ENCODE peak calls at places on chromosomes 5 and 9, in five cellular contexts. One of them, this sample, is unnamed.

GRCh38 chr5:18236386-18236785 is 602.1 kb downstream of the TAF11L14 start:
- DNase-seq in HepG2: no peak
- DNase-seq in K562: no peak
- DNase-seq in GM12878: no peak
- DNase-seq in HCT116: no peak
- DNase-seq in this sample: no peak

GRCh38 chr9:122912671-122912963 is 506 bp downstream of the ZBTB6 start:
- DNase-seq in GM12878: no peak
- DNase-seq in HepG2: no peak
- DNase-seq in K562: no peak
- DNase-seq in HCT116: no peak
- DNase-seq in this sample: no peak

GRCh38 chr9:81874926-81875325 is 53.3 kb upstream of the SPATA31D4 start:
- DNase-seq in GM12878: no peak
- DNase-seq in HepG2: no peak
- DNase-seq in HCT116: no peak
- DNase-seq in K562: no peak
- DNase-seq in this sample: no peak

GRCh38 chr5:131525805-131526204 is 109.2 kb downstream of the RAPGEF6 start:
- DNase-seq in K562: no peak
- DNase-seq in HCT116: no peak
- DNase-seq in GM12878: no peak
- DNase-seq in HepG2: no peak
- DNase-seq in this sample: no peak

GRCh38 chr9:72636621-72637020 is 115.2 kb downstream of the TMC1 start:
- DNase-seq in HCT116: no peak
- DNase-seq in HepG2: no peak
- DNase-seq in K562: no peak
- DNase-seq in GM12878: no peak
- DNase-seq in this sample: no peak

GRCh38 chr9:70534058-70534457 is 119.6 kb upstream of the KLF9 start:
- DNase-seq in HCT116: no peak
- DNase-seq in K562: no peak
- DNase-seq in HepG2: no peak
- DNase-seq in GM12878: no peak
- DNase-seq in this sample: no peak

GRCh38 chr5:159102294-159102934 is 2.7 kb upstream of the EBF1 start:
- DNase-seq in HepG2: no peak
- DNase-seq in K562: no peak
- DNase-seq in HCT116: no peak
- DNase-seq in GM12878: no peak
- DNase-seq in this sample: no peak

GRCh38 chr5:65334077-65334476 is 147.6 kb downstream of the ADAMTS6 start:
- DNase-seq in K562: no peak
- DNase-seq in HepG2: no peak
- DNase-seq in GM12878: no peak
- DNase-seq in HCT116: no peak
- DNase-seq in this sample: no peak

GRCh38 chr5:16564468-16564867 is 52.3 kb downstream of the RETREG1 start:
- DNase-seq in GM12878: no peak
- DNase-seq in HepG2: no peak
- DNase-seq in HCT116: no peak
- DNase-seq in K562: no peak
- DNase-seq in this sample: no peak

GRCh38 chr5:25020454-25020853 is 375.7 kb upstream of the CDH10 start:
- DNase-seq in HCT116: no peak
- DNase-seq in GM12878: no peak
- DNase-seq in HepG2: no peak
- DNase-seq in K562: no peak
- DNase-seq in this sample: no peak

GRCh38 chr9:37801287-37801850 is 772 bp downstream of the DCAF10 start:
- DNase-seq in HCT116: no peak
- DNase-seq in GM12878: no peak
- DNase-seq in K562: peak; percentile 44
- DNase-seq in HepG2: no peak
- DNase-seq in this sample: peak; percentile 70

GRCh38 chr9:35656841-35657326 is 935 bp downstream of the RMRP start:
- DNase-seq in GM12878: no peak
- DNase-seq in HCT116: no peak
- DNase-seq in K562: peak; percentile 11
- DNase-seq in HepG2: no peak
- DNase-seq in this sample: no peak

GRCh38 chr5:541148-541887 is 17.1 kb upstream of the SLC9A3 start:
- DNase-seq in HCT116: no peak
- DNase-seq in GM12878: no peak
- DNase-seq in K562: peak; percentile 82
- DNase-seq in HepG2: no peak
- DNase-seq in this sample: no peak

GRCh38 chr5:137333461-137333860 is 165.7 kb downstream of the SPOCK1 start:
- DNase-seq in GM12878: no peak
- DNase-seq in HCT116: no peak
- DNase-seq in K562: no peak
- DNase-seq in HepG2: no peak
- DNase-seq in this sample: no peak

GRCh38 chr5:95217351-95217750 is 67.5 kb downstream of the MCTP1 start:
- DNase-seq in GM12878: no peak
- DNase-seq in K562: no peak
- DNase-seq in HCT116: no peak
- DNase-seq in HepG2: no peak
- DNase-seq in this sample: no peak

GRCh38 chr9:104080983-104081382 is 13.1 kb upstream of the SMC2 start:
- DNase-seq in K562: no peak
- DNase-seq in HCT116: no peak
- DNase-seq in HepG2: no peak
- DNase-seq in GM12878: no peak
- DNase-seq in this sample: no peak

GRCh38 chr5:448766-449090 is 5.8 kb downstream of the EXOC3 start:
- DNase-seq in K562: no peak
- DNase-seq in HCT116: no peak
- DNase-seq in GM12878: no peak
- DNase-seq in HepG2: no peak
- DNase-seq in this sample: no peak

GRCh38 chr5:135185461-135186075 is 151.5 kb upstream of the PITX1 start:
- DNase-seq in GM12878: no peak
- DNase-seq in HCT116: no peak
- DNase-seq in K562: no peak
- DNase-seq in HepG2: no peak
- DNase-seq in this sample: no peak

GRCh38 chr9:133050781-133051180 is 11.0 kb upstream of the CEL start:
- DNase-seq in K562: no peak
- DNase-seq in HepG2: no peak
- DNase-seq in HCT116: no peak
- DNase-seq in GM12878: no peak
- DNase-seq in this sample: no peak

GRCh38 chr9:83473488-83473971 is 64.7 kb downstream of the FRMD3 start:
- DNase-seq in K562: no peak
- DNase-seq in HCT116: no peak
- DNase-seq in HepG2: no peak
- DNase-seq in GM12878: peak; percentile 28
- DNase-seq in this sample: no peak

GRCh38 chr9:20552874-20553624 is 69.2 kb downstream of the MLLT3 start:
- DNase-seq in GM12878: peak; percentile 38
- DNase-seq in HCT116: no peak
- DNase-seq in K562: no peak
- DNase-seq in HepG2: peak; percentile 9
- DNase-seq in this sample: no peak

GRCh38 chr9:85043248-85043647 is 373.7 kb downstream of the NTRK2 start:
- DNase-seq in HepG2: no peak
- DNase-seq in HCT116: no peak
- DNase-seq in GM12878: no peak
- DNase-seq in K562: no peak
- DNase-seq in this sample: no peak

GRCh38 chr5:170479484-170479883 is 24.3 kb upstream of the KCNIP1 start:
- DNase-seq in HCT116: no peak
- DNase-seq in K562: no peak
- DNase-seq in HepG2: no peak
- DNase-seq in GM12878: no peak
- DNase-seq in this sample: no peak

GRCh38 chr5:176803943-176804498 is 6.3 kb upstream of the UNC5A start:
- DNase-seq in HepG2: no peak
- DNase-seq in K562: no peak
- DNase-seq in HCT116: no peak
- DNase-seq in GM12878: no peak
- DNase-seq in this sample: no peak

GRCh38 chr9:115373000-115373709 is 255.2 kb upstream of the TNC start:
- DNase-seq in GM12878: peak; percentile 16
- DNase-seq in HCT116: peak; percentile 96
- DNase-seq in K562: no peak
- DNase-seq in HepG2: peak; percentile 35
- DNase-seq in this sample: no peak

GRCh38 chr5:82334856-82335255 is 56.7 kb upstream of the RPS23 start:
- DNase-seq in K562: no peak
- DNase-seq in HepG2: no peak
- DNase-seq in HCT116: no peak
- DNase-seq in GM12878: no peak
- DNase-seq in this sample: no peak

GRCh38 chr5:33037101-33037500 is 326.0 kb downstream of the NPR3 start:
- DNase-seq in K562: no peak
- DNase-seq in HepG2: no peak
- DNase-seq in GM12878: no peak
- DNase-seq in HCT116: no peak
- DNase-seq in this sample: no peak

GRCh38 chr5:27015758-27016157 is 22.6 kb downstream of the CDH9 start:
- DNase-seq in HCT116: no peak
- DNase-seq in GM12878: no peak
- DNase-seq in HepG2: no peak
- DNase-seq in K562: no peak
- DNase-seq in this sample: no peak

GRCh38 chr5:168013546-168013945 is 277.9 kb upstream of the WWC1 start:
- DNase-seq in HCT116: no peak
- DNase-seq in K562: no peak
- DNase-seq in GM12878: no peak
- DNase-seq in HepG2: no peak
- DNase-seq in this sample: no peak

GRCh38 chr5:168014423-168014822 is 277.0 kb upstream of the WWC1 start:
- DNase-seq in HCT116: no peak
- DNase-seq in GM12878: no peak
- DNase-seq in K562: no peak
- DNase-seq in HepG2: no peak
- DNase-seq in this sample: no peak

GRCh38 chr5:168012006-168012405 is 279.4 kb upstream of the WWC1 start:
- DNase-seq in GM12878: no peak
- DNase-seq in HCT116: no peak
- DNase-seq in HepG2: no peak
- DNase-seq in K562: no peak
- DNase-seq in this sample: no peak

GRCh38 chr5:168008555-168008954 is 282.9 kb upstream of the WWC1 start:
- DNase-seq in HepG2: no peak
- DNase-seq in HCT116: no peak
- DNase-seq in K562: no peak
- DNase-seq in GM12878: no peak
- DNase-seq in this sample: no peak

DNA sequence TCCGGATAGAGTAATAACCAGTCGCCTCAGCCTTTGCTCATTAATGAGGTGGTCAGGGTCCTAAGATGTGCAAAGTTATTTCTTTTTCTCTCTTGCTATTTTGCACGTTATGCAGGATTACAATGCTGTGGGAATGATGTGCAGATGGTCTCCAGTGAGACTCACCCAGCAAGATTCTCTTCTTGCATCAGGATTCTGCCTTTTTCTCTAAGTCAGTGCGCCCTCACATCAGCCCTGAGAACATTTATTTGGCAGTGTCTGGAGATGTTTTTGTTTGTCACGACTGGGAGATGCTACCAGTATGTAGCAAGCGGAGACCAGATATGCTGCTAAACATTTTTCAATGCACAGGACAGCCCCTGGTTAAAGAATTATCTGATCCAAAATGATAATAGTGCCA is 280.3 kb upstream of the WWC1 start:
- DNase-seq in HepG2: no peak
- DNase-seq in K562: no peak
- DNase-seq in HCT116: no peak
- DNase-seq in GM12878: no peak
- DNase-seq in this sample: no peak
- TF ChIP-seq YY1 in HepG2: no peak
- TF ChIP-seq YY1 in K562: no peak
- TF ChIP-seq YY1 in HCT116: no peak
- TF ChIP-seq YY1 in GM12878: no peak
- TF ChIP-seq YY1 in this sample: no peak

GRCh38 chr9:98657897-98658296 is 50.8 kb downstream of the GABBR2 start:
- DNase-seq in HCT116: no peak
- DNase-seq in HepG2: no peak
- DNase-seq in K562: no peak
- DNase-seq in GM12878: no peak
- DNase-seq in this sample: no peak
- TF ChIP-seq SIN3A in HCT116: no peak
- TF ChIP-seq SIN3A in HepG2: no peak
- TF ChIP-seq SIN3A in K562: no peak
- TF ChIP-seq SIN3A in GM12878: no peak
- TF ChIP-seq SIN3A in this sample: no peak

DNA sequence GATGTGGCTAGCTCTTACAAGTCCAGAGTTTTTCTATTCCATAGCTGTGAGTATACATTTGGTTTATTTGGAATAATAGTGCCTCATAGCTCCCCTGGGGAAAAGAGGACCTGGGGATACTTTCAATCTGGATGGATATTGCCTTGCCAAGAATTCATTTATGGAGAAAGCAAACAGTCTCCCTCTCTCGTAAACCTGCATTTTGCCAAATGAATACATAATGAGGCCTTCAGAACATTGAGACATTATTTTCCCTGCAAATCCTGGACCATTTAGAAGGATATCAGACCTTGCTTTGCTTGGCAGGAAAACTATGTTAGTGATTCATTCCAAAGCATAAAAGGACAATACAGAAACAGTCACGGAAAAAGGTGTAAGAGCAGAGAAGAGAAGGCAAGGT is 569.6 kb upstream of the BRINP1 start:
- DNase-seq in K562: no peak
- DNase-seq in GM12878: no peak
- DNase-seq in HCT116: no peak
- DNase-seq in HepG2: no peak
- DNase-seq in this sample: no peak
- TF ChIP-seq YY1 in K562: no peak
- TF ChIP-seq YY1 in GM12878: no peak
- TF ChIP-seq YY1 in HCT116: no peak
- TF ChIP-seq YY1 in HepG2: no peak
- TF ChIP-seq YY1 in this sample: no peak

DNA sequence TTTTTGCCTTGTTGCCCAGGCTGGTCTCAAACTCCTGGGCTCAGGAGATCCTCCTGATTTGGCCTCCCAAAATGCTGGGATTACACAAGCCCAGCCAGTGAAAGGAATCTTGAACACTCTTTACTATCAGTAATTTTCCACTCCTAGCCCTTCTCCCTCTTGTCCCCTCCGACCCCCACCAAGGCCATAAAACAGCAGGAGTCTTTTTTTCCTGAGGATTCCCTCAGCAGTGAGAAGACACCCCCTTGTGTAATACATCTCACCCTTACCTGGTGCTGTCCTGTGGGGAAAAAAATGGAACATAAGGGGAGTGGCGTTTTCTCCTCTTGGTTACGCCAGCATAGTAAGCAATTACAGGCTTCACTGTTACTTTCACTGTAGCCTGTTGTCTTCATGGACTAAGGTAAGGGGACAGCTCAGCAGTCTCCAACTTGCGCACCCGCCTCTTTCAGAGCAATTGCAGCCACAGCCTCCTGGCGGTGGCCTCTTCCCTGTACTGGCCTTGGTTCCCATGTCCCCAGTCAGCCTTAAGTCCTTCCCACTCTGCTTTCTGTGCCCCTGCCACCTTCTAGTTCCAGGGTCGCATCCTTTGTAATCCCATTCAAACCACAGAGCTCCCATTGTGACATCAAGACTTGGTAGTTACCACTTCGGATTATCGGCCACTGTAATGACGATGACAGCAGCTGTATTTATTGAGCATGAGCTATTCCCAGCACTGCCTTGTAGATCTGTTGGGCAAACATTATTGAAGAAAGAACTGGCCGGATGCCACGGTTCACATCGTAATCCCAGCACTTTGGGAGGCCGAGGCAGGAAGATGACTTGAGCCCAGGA is 10.0 kb downstream of the NAIF1 start:
- DNase-seq in GM12878: no peak
- DNase-seq in HepG2: peak; percentile 74
- DNase-seq in HCT116: no peak
- DNase-seq in K562: no peak
- DNase-seq in this sample: no peak
- TF ChIP-seq SIN3A in GM12878: no peak
- TF ChIP-seq SIN3A in HepG2: no peak
- TF ChIP-seq SIN3A in HCT116: no peak
- TF ChIP-seq SIN3A in K562: no peak
- TF ChIP-seq SIN3A in this sample: no peak